ENCODE peak calls at places on chromosomes 6 and 20, in eight cellular contexts. N is H9; O is NCI-H774; R is stimulated activated CD4-positive, alpha-beta T cell treated with anti-CD3 and anti-CD28 coated beads, Interleukin-4, amount 100 ng/mL, for 48 hours; Z is foreskin keratinocyte; Q is GDM1; E is C1 segment of cervical spinal cord; I is activated gamma-delta T cell treated with Interleukin-2 at 50 U/mL for 16 hours. G is an unnamed sample.

GRCh38 chr6:122322824-122323223 is 76.6 kb upstream of the HSF2 start:
- DNase-seq in Q (no peak), R (no peak), Z (peak; percentile 6), N (no peak), I (no peak), E (no peak), O (no peak), G (no peak)

GRCh38 chr20:10619427-10619826 is 54.4 kb downstream of the JAG1 start:
- DNase-seq in O (no peak), N (no peak), I (no peak), Z (peak; percentile 94), R (no peak), E (no peak), Q (no peak), G (no peak)

GRCh38 chr6:14763139-14763538 is 482.7 kb upstream of the JARID2 start:
- DNase-seq in N (no peak), Q (no peak), E (no peak), R (no peak), I (no peak), O (no peak), Z (peak; percentile 85), G (no peak)

GRCh38 chr6:116352515-116353471 is 18.0 kb upstream of the DSE start:
- DNase-seq in I (no peak), R (no peak), N (no peak), O (no peak), E (no peak), Q (no peak), Z (no peak), G (no peak)

GRCh38 chr6:7674291-7674690 is 51.6 kb upstream of the BMP6 start:
- DNase-seq in N (no peak), R (no peak), I (no peak), E (no peak), O (peak; percentile 32), Z (no peak), Q (no peak), G (no peak)

GRCh38 chr6:113122060-113122459 is 735.1 kb upstream of the MARCKS start:
- DNase-seq in R (no peak), Q (no peak), E (no peak), I (no peak), Z (peak; percentile 79), N (peak; percentile 53), O (no peak), G (peak; percentile 61)

GRCh38 chr6:158758464-158758863 is 60.7 kb downstream of the EZR start:
- DNase-seq in I (no peak), N (peak; percentile 81), R (no peak), E (no peak), Z (no peak), Q (no peak), O (peak; percentile 67), G (no peak)

GRCh38 chr20:35305682-35306556 is 13.7 kb upstream of the FAM83C start:
- DNase-seq in E (no peak), N (no peak), I (peak; percentile 38), O (no peak), Z (peak; percentile 98), Q (peak; percentile 60), R (peak; percentile 72), G (no peak)

GRCh38 chr6:112780498-112781096 is 433.5 kb downstream of the RFPL4B start:
- DNase-seq in N (peak; percentile 66), O (peak; percentile 17), Z (peak; percentile 20), Q (peak; percentile 11), I (no peak), R (peak; percentile 24), E (peak; percentile 0), G (no peak)

GRCh38 chr6:551405-551804 is 105.5 kb downstream of the HUS1B start:
- DNase-seq in I (no peak), N (peak; percentile 79), Q (no peak), O (no peak), R (peak; percentile 36), Z (peak; percentile 54), E (no peak), G (peak; percentile 33)

GRCh38 chr6:22558288-22558882 is 11.0 kb upstream of the HDGFL1 start:
- DNase-seq in Z (no peak), O (no peak), Q (no peak), R (no peak), I (no peak), E (no peak), N (no peak), G (no peak)

GRCh38 chr6:101522254-101522653 is 128.7 kb downstream of the GRIK2 start:
- DNase-seq in E (no peak), O (no peak), Z (no peak), R (no peak), N (no peak), Q (no peak), I (no peak), G (no peak)

GRCh38 chr6:46715106-46715505 is 20.1 kb downstream of the PLA2G7 start:
- DNase-seq in R (no peak), I (no peak), Q (peak; percentile 7), N (no peak), Z (peak; percentile 42), O (no peak), E (no peak), G (no peak)

GRCh38 chr6:69038841-69039240 is 403.8 kb downstream of the ADGRB3 start:
- DNase-seq in Q (no peak), I (no peak), N (no peak), E (no peak), O (no peak), R (no peak), Z (no peak), G (no peak)

GRCh38 chr6:42294759-42295158 is 77.1 kb upstream of the MRPS10 start:
- DNase-seq in R (no peak), E (no peak), Q (no peak), N (no peak), O (no peak), I (no peak), Z (peak; percentile 87), G (no peak)

GRCh38 chr6:9514146-9514545 is 900.7 kb downstream of the TFAP2A start:
- DNase-seq in Z (peak; percentile 83), R (no peak), E (no peak), Q (no peak), O (no peak), I (no peak), N (no peak), G (no peak)